ENCODE peak calls at places on chromosome 22, in eight cellular contexts. H, P, Q, O, N, L, D and U are unnamed samples.

GRCh38 chr22:47681766-47682165 is 919.3 kb downstream of the TBC1D22A start:
- DNase-seq in H (no peak), P (no peak), Q (no peak), O (no peak), N (no peak), L (no peak), D (peak), U (no peak)

GRCh38 chr22:34914871-34915270 is 151.1 kb upstream of the ISX start:
- DNase-seq in H (no peak), P (no peak), Q (no peak), O (peak), N (no peak), L (no peak), D (no peak), U (no peak)

GRCh38 chr22:40276877-40277823 is 69.2 kb upstream of the ADSL start:
- DNase-seq in H (no peak), P (peak), Q (no peak), O (no peak), N (no peak), L (no peak), D (no peak), U (no peak)

GRCh38 chr22:32625985-32626384 is 151.4 kb downstream of the FBXO7 start:
- DNase-seq in H (no peak), P (no peak), Q (no peak), O (no peak), N (no peak), L (no peak), D (no peak), U (no peak)

GRCh38 chr22:29751139-29751538 is 15.7 kb downstream of the ZMAT5 start:
- DNase-seq in H (no peak), P (no peak), Q (peak), O (no peak), N (no peak), L (no peak), D (no peak), U (no peak)

GRCh38 chr22:27046126-27046525 is 388.7 kb downstream of the MIAT start:
- DNase-seq in H (no peak), P (no peak), Q (no peak), O (no peak), N (no peak), L (no peak), D (no peak), U (no peak)

GRCh38 chr22:44246615-44247326 is 66.0 kb downstream of the SHISAL1 start:
- DNase-seq in H (no peak), P (no peak), Q (no peak), O (no peak), N (no peak), L (no peak), D (peak), U (no peak)

GRCh38 chr22:38843201-38843715 is 570 bp downstream of the NPTXR start:
- DNase-seq in H (peak), P (peak), Q (peak), O (peak), N (no peak), L (no peak), D (peak), U (no peak)

GRCh38 chr22:22386602-22387385 is 121.7 kb downstream of the ZNF280B start:
- DNase-seq in H (no peak), P (no peak), Q (peak), O (no peak), N (no peak), L (no peak), D (no peak), U (no peak)

GRCh38 chr22:30308518-30309230 is 18.1 kb downstream of the TBC1D10A start:
- DNase-seq in H (no peak), P (no peak), Q (no peak), O (no peak), N (peak), L (no peak), D (no peak), U (no peak)

GRCh38 chr22:43050995-43051394 is 36.0 kb upstream of the PACSIN2 start:
- DNase-seq in H (no peak), P (no peak), Q (peak), O (peak), N (no peak), L (no peak), D (peak), U (no peak)

GRCh38 chr22:25702571-25703167 is 39.3 kb upstream of the MYO18B start:
- DNase-seq in H (no peak), P (no peak), Q (no peak), O (no peak), N (peak), L (no peak), D (no peak), U (no peak)

GRCh38 chr22:48811885-48812284 is 1015.8 kb downstream of the BRD1 start:
- DNase-seq in H (no peak), P (no peak), Q (no peak), O (no peak), N (no peak), L (no peak), D (no peak), U (no peak)

GRCh38 chr22:47402876-47403525 is 640.6 kb downstream of the TBC1D22A start:
- DNase-seq in H (no peak), P (no peak), Q (no peak), O (no peak), N (no peak), L (no peak), D (no peak), U (no peak)

GRCh38 chr22:31148953-31149627 is 8.8 kb upstream of the PLA2G3 start:
- DNase-seq in H (peak), P (peak), Q (peak), O (peak), N (no peak), L (peak), D (peak), U (no peak)

GRCh38 chr22:29369460-29369859 is 18.9 kb downstream of the AP1B1 start:
- DNase-seq in H (no peak), P (peak), Q (no peak), O (peak), N (no peak), L (no peak), D (peak), U (peak)

GRCh38 chr22:43233529-43233928 is 46.6 kb upstream of the TTLL12 start:
- DNase-seq in H (no peak), P (no peak), Q (no peak), O (no peak), N (no peak), L (no peak), D (no peak), U (no peak)

GRCh38 chr22:11360632-11361031 is 4167.4 kb upstream of the OR11H1 start:
- DNase-seq in H (peak), P (no peak), Q (no peak), O (no peak), N (no peak), L (no peak), D (no peak), U (no peak)

GRCh38 chr22:31947296-31947695 is 3.0 kb downstream of the YWHAH start:
- DNase-seq in H (no peak), P (peak), Q (peak), O (no peak), N (no peak), L (no peak), D (no peak), U (no peak)

GRCh38 chr22:17774206-17774927 is at the start of gene BID:
- DNase-seq in H (peak), P (peak), Q (no peak), O (peak), N (no peak), L (no peak), D (no peak), U (no peak)

GRCh38 chr22:47695176-47695575 is 932.7 kb downstream of the TBC1D22A start:
- DNase-seq in H (no peak), P (no peak), Q (no peak), O (no peak), N (peak), L (no peak), D (peak), U (no peak)

GRCh38 chr22:28012811-28013460 is 93.9 kb upstream of the PITPNB start:
- DNase-seq in H (no peak), P (no peak), Q (no peak), O (no peak), N (no peak), L (no peak), D (no peak), U (no peak)

GRCh38 chr22:37708580-37709444 is 12.0 kb downstream of the TRIOBP start:
- DNase-seq in H (no peak), P (no peak), Q (no peak), O (no peak), N (no peak), L (no peak), D (no peak), U (no peak)
- TF ChIP-seq EZH2 in H (no peak), P (no peak), Q (no peak), O (no peak), N (no peak), L (no peak), D (no peak), U (no peak)

DNA sequence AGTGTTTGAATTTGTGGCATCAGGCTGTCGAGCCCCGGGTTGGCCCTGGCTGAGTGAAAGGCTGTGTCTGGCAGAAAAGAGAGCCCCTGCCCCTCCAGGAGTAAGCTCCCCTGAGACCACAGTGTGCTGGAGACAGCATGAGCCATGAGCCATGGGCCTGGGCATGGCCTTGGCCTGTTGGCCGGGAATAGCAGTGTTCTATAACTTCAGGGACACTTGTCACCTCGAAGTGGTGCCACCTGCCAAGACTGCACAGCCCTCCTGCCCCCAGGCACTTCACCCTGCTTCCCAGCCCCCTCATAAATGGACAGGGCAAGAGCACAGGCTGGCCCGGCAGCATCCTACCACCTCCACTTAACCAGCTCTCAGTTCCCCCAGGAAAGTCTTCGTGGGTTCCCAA is 20.7 kb upstream of the SUSD2 start:
- DNase-seq in H (no peak), P (no peak), Q (no peak), O (no peak), N (no peak), L (no peak), D (no peak), U (no peak)
- TF ChIP-seq POLR2AphosphoS5 in H (no peak), P (no peak), Q (no peak), O (no peak), N (no peak), L (no peak), D (no peak), U (no peak)

GRCh38 chr22:41910599-41911291 is 4.1 kb downstream of the SHISA8 start:
- DNase-seq in H (no peak), P (no peak), Q (no peak), O (peak), N (no peak), L (no peak), D (no peak), U (no peak)
- TF ChIP-seq EZH2 in H (no peak), P (peak), Q (no peak), O (peak), N (no peak), L (no peak), D (peak), U (no peak)

GRCh38 chr22:45336971-45337431 is 27.3 kb downstream of the FAM118A start:
- DNase-seq in H (no peak), P (peak), Q (no peak), O (no peak), N (no peak), L (no peak), D (no peak), U (no peak)
- TF ChIP-seq POLR2AphosphoS5 in H (no peak), P (peak), Q (no peak), O (no peak), N (no peak), L (no peak), D (no peak), U (no peak)

DNA sequence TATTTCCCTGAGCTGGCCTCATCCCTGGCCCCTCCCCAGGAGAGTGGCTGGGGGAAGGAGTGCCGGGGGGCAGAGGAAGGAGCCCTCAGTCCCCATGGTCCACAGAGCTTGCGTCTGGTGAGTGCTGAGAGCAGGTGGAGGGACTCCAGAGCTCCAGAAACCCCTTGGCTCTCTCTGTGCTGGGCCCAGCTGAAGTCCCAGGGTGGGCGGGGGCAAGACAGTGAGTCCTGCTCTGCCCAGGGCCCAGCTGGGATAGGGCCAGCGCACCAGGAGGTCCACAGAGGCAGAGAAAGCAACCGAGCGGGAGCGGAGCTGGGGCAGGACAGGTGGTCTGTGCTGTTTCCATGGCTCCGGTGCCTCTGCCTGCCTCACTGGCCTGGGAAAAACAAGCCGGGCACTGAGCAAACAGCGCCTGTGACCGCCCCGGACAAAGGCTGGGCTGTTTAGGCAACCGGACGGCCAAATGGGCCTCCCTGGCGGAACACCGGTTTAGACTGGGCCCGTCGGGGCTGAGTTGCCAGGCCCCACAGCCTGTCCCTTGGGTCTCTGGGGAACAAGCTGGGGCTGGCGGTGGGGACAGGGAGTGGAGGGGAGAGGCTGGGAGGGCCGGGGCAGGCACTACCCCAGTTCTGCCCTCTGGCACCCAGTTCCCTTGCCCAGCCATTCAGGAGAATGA is 34.1 kb upstream of the WNT7B start:
- DNase-seq in H (no peak), P (no peak), Q (peak), O (no peak), N (no peak), L (no peak), D (no peak), U (no peak)
- TF ChIP-seq EZH2 in H (no peak), P (no peak), Q (no peak), O (no peak), N (no peak), L (no peak), D (no peak), U (no peak)

GRCh38 chr22:45917700-45918454 is 59.1 kb downstream of the WNT7B start:
- DNase-seq in H (no peak), P (no peak), Q (no peak), O (no peak), N (no peak), L (no peak), D (no peak), U (no peak)
- TF ChIP-seq POLR2AphosphoS5 in H (no peak), P (no peak), Q (no peak), O (no peak), N (no peak), L (no peak), D (no peak), U (no peak)

GRCh38 chr22:50058338-50059184 is 463 bp upstream of the TTLL8 start:
- DNase-seq in H (no peak), P (no peak), Q (no peak), O (no peak), N (no peak), L (no peak), D (no peak), U (no peak)
- TF ChIP-seq EZH2 in H (no peak), P (peak), Q (no peak), O (peak), N (no peak), L (no peak), D (no peak), U (no peak)

DNA sequence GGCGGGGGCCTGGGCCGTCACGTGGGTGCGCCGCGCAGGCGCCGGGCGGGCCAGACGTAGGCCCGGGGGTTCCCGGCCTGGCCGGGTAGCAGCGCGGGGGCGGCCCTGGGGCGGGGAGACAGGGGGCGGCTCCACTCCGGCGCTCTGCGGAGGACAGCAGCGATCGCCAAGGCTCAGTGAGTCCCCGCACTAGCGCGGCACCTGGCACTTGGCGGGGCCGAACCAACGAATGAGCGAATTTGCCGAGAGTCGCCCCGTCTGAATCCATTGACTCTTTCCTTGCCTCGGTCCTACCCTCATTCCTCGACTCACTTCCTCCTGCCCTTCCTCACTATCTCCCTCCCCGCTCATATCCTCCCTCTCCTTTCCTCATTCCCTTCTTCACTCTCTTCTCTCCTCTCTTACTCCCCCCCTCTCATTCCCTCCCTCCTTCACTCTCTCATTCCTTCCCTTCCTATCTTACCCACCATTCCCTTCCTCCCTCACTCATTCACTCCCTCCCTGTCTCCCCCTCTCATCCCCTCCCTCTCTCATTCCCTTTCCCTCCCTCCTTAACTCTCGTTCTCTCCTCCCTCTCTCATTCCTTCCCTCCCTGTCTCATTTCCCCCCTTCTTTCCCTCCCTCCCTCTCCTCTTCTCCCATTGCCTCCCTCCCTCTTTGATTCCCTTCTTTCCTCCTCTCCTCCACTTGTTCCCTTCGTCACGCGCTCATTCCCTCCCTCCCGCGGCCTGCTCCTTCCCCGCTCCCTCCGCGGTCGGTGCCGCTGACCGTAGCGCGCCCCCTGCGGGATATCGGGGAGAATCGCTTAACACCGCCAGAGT is 476 bp upstream of the KLHL22 start:
- DNase-seq in H (peak), P (peak), Q (peak), O (peak), N (peak), L (peak), D (peak), U (peak)
- TF ChIP-seq POLR2AphosphoS5 in H (peak), P (peak), Q (peak), O (peak), N (peak), L (peak), D (peak), U (peak)